ENCODE peak calls at places on chromosomes 6 and 20, in five cellular contexts. G, J, Y, S and V are unnamed samples.

GRCh38 chr6:97842536-97842935 is 559.5 kb upstream of the MMS22L start:
- DNase-seq in J (no peak), Y (no peak), S (no peak), G (no peak), V (no peak)

GRCh38 chr6:111765681-111766523 is 107.3 kb downstream of the FYN start:
- DNase-seq in G (no peak), Y (no peak), J (no peak), S (no peak), V (no peak)

GRCh38 chr20:58839474-58839874 is 11.2 kb downstream of the GNAS-AS1 start:
- DNase-seq in S (peak; percentile 48), G (no peak), Y (no peak), J (peak; percentile 31), V (no peak)

GRCh38 chr6:1630771-1631217 is 21.1 kb downstream of the FOXC1 start:
- DNase-seq in S (no peak), Y (no peak), G (no peak), J (no peak), V (no peak)

GRCh38 chr20:33079267-33079666 is at the start of gene BPIFB4:
- DNase-seq in S (no peak), Y (no peak), J (no peak), G (no peak), V (no peak)

GRCh38 chr6:17423018-17423417 is 29.6 kb downstream of the CAP2 start:
- DNase-seq in J (no peak), Y (no peak), S (no peak), G (no peak), V (no peak)

GRCh38 chr6:143323729-143324465 is 126.6 kb downstream of the ADAT2 start:
- DNase-seq in Y (no peak), G (no peak), S (no peak), J (no peak), V (no peak)

GRCh38 chr20:62352402-62353288 is 14.5 kb downstream of the LAMA5 start:
- DNase-seq in Y (no peak), J (no peak), G (no peak), S (peak; percentile 80), V (no peak)

GRCh38 chr6:91569071-91569470 is 982.2 kb upstream of the MAP3K7 start:
- DNase-seq in Y (no peak), J (no peak), G (no peak), S (no peak), V (no peak)

GRCh38 chr6:31779908-31780307 is 2.8 kb upstream of the VWA7 start:
- DNase-seq in Y (no peak), G (no peak), J (no peak), S (no peak), V (no peak)

GRCh38 chr6:87483929-87484328 is 11.2 kb downstream of the SLC35A1 start:
- DNase-seq in J (no peak), G (no peak), S (no peak), Y (no peak), V (no peak)

GRCh38 chr6:128519931-128520435 is 416 bp downstream of the PTPRK start:
- DNase-seq in Y (peak; percentile 67), J (peak; percentile 15), G (peak; percentile 25), S (peak; percentile 53), V (no peak)

GRCh38 chr20:61345656-61346055 is 93.6 kb downstream of the CDH4 start:
- DNase-seq in G (no peak), Y (no peak), S (no peak), J (no peak), V (no peak)

GRCh38 chr20:37622728-37623127 is 71.1 kb upstream of the CTNNBL1 start:
- DNase-seq in Y (no peak), J (no peak), S (no peak), G (no peak), V (no peak)